ENCODE peak calls at places on chromosomes 3 and 15, in ten cellular contexts. X is HFF-Myc, O is fibroblast of the aortic adventitia, F is HL-60, Z is nephron progenitor cell, D is IMR-90, B is fibroblast of lung, K is transverse colon, R is PC-3, V is HFFc6. J is an unnamed sample.

GRCh38 chr3:197257711-197258110 is 40.7 kb downstream of the DLG1 start:
- DNase-seq in X (no peak), O (no peak), F (no peak), Z (no peak), D (no peak), B (no peak), K (no peak), R (no peak), V (no peak), J (no peak)

GRCh38 chr3:132161608-132162007 is 126.8 kb upstream of the CPNE4 start:
- DNase-seq in X (no peak), O (no peak), F (no peak), Z (no peak), D (no peak), B (no peak), K (no peak), R (no peak), V (no peak), J (no peak)

GRCh38 chr3:145817870-145818483 is 343.0 kb downstream of the PLOD2 start:
- DNase-seq in X (no peak), O (no peak), F (no peak), Z (no peak), D (no peak), B (no peak), K (no peak), R (no peak), V (no peak), J (no peak)

GRCh38 chr15:67105065-67105951 is 39.9 kb downstream of the SMAD3 start:
- DNase-seq in X (peak), O (peak), F (no peak), Z (no peak), D (peak), B (peak), K (peak), R (peak), V (peak), J (no peak)

GRCh38 chr15:50256188-50257041 is 9.1 kb downstream of the HDC start:
- DNase-seq in X (peak), O (peak), F (no peak), Z (no peak), D (peak), B (peak), K (no peak), R (peak), V (peak), J (peak)

GRCh38 chr3:197204729-197205128 is 93.7 kb downstream of the DLG1 start:
- DNase-seq in X (no peak), O (no peak), F (no peak), Z (no peak), D (no peak), B (no peak), K (no peak), R (no peak), V (no peak), J (no peak)

GRCh38 chr15:100726426-100727190 is 124.2 kb downstream of the ASB7 start:
- DNase-seq in X (no peak), O (peak), F (no peak), Z (no peak), D (peak), B (peak), K (no peak), R (no peak), V (no peak), J (peak)

GRCh38 chr3:5300638-5301037 is 113.1 kb downstream of the EDEM1 start:
- DNase-seq in X (no peak), O (no peak), F (no peak), Z (no peak), D (no peak), B (no peak), K (no peak), R (no peak), V (no peak), J (no peak)

GRCh38 chr15:75811616-75812015 is 31.6 kb upstream of the UBE2Q2 start:
- DNase-seq in X (no peak), O (peak), F (no peak), Z (no peak), D (no peak), B (peak), K (no peak), R (no peak), V (peak), J (no peak)

GRCh38 chr3:16357698-16358097 is 92.7 kb downstream of the OXNAD1 start:
- DNase-seq in X (no peak), O (peak), F (no peak), Z (no peak), D (no peak), B (peak), K (no peak), R (no peak), V (no peak), J (no peak)

GRCh38 chr15:98682992-98683701 is 34.8 kb downstream of the IGF1R start:
- DNase-seq in X (no peak), O (peak), F (no peak), Z (no peak), D (peak), B (no peak), K (no peak), R (no peak), V (no peak), J (no peak)

GRCh38 chr3:53198256-53198977 is 37.4 kb downstream of the PRKCD start:
- DNase-seq in X (no peak), O (no peak), F (no peak), Z (no peak), D (no peak), B (no peak), K (no peak), R (no peak), V (no peak), J (no peak)

GRCh38 chr3:124601189-124601588 is 129.1 kb upstream of the UMPS start:
- DNase-seq in X (no peak), O (no peak), F (no peak), Z (no peak), D (no peak), B (peak), K (no peak), R (peak), V (no peak), J (no peak)

GRCh38 chr3:177358085-177358967 is 161.0 kb upstream of the TBL1XR1 start:
- DNase-seq in X (no peak), O (peak), F (peak), Z (peak), D (peak), B (peak), K (peak), R (peak), V (no peak), J (no peak)

GRCh38 chr3:194468086-194468485 is 18.7 kb downstream of the ATP13A3 start:
- DNase-seq in X (no peak), O (peak), F (no peak), Z (no peak), D (peak), B (peak), K (no peak), R (no peak), V (no peak), J (no peak)

GRCh38 chr3:67083277-67083676 is 85.2 kb downstream of the KBTBD8 start:
- DNase-seq in X (peak), O (peak), F (peak), Z (no peak), D (peak), B (peak), K (no peak), R (peak), V (no peak), J (no peak)

GRCh38 chr3:185856652-185857051 is 31.8 kb upstream of the IGF2BP2 start:
- DNase-seq in X (no peak), O (no peak), F (no peak), Z (no peak), D (no peak), B (no peak), K (no peak), R (no peak), V (no peak), J (no peak)

GRCh38 chr3:157115069-157116006 is 44.6 kb downstream of the CCNL1 start:
- DNase-seq in X (no peak), O (peak), F (no peak), Z (no peak), D (peak), B (peak), K (no peak), R (peak), V (peak), J (no peak)

GRCh38 chr3:127438951-127439350 is 151.1 kb upstream of the PRR20G start:
- DNase-seq in X (no peak), O (no peak), F (no peak), Z (no peak), D (no peak), B (no peak), K (no peak), R (no peak), V (no peak), J (peak)

GRCh38 chr3:40528426-40528825 is 3.7 kb downstream of the ZNF621 start:
- DNase-seq in X (no peak), O (no peak), F (no peak), Z (no peak), D (no peak), B (no peak), K (no peak), R (no peak), V (no peak), J (no peak)

GRCh38 chr3:62248831-62249776 is 124.2 kb downstream of the FEZF2 start:
- DNase-seq in X (no peak), O (no peak), F (no peak), Z (no peak), D (peak), B (no peak), K (no peak), R (no peak), V (no peak), J (no peak)

GRCh38 chr3:38555149-38555840 is 59.2 kb downstream of the EXOG start:
- DNase-seq in X (no peak), O (no peak), F (no peak), Z (no peak), D (no peak), B (no peak), K (peak), R (no peak), V (no peak), J (peak)

GRCh38 chr3:188153498-188153948 is 434 bp upstream of the LPP start:
- DNase-seq in X (peak), O (peak), F (peak), Z (peak), D (peak), B (peak), K (peak), R (peak), V (peak), J (no peak)

GRCh38 chr3:13300546-13301294 is 119.4 kb downstream of the NUP210 start:
- DNase-seq in X (no peak), O (no peak), F (no peak), Z (no peak), D (no peak), B (no peak), K (no peak), R (no peak), V (no peak), J (no peak)

GRCh38 chr15:63950911-63951481 is 95.3 kb downstream of the DAPK2 start:
- DNase-seq in X (peak), O (peak), F (no peak), Z (no peak), D (peak), B (peak), K (no peak), R (peak), V (peak), J (peak)

GRCh38 chr3:51796859-51797258 is 17.8 kb upstream of the IQCF6 start:
- DNase-seq in X (no peak), O (no peak), F (no peak), Z (no peak), D (no peak), B (no peak), K (no peak), R (peak), V (no peak), J (no peak)

GRCh38 chr15:89118481-89118989 is 30.3 kb downstream of the ABHD2 start:
- DNase-seq in X (no peak), O (no peak), F (no peak), Z (no peak), D (no peak), B (no peak), K (no peak), R (no peak), V (no peak), J (no peak)

GRCh38 chr15:85414495-85414894 is 34.1 kb downstream of the AKAP13 start:
- DNase-seq in X (no peak), O (peak), F (no peak), Z (no peak), D (peak), B (no peak), K (no peak), R (peak), V (no peak), J (no peak)

GRCh38 chr3:196323723-196324122 is 5.7 kb upstream of the DYNLT2B start:
- DNase-seq in X (no peak), O (peak), F (no peak), Z (peak), D (peak), B (no peak), K (no peak), R (no peak), V (no peak), J (no peak)

GRCh38 chr3:74630602-74631001 is 16.1 kb upstream of the CNTN3 start:
- DNase-seq in X (no peak), O (peak), F (no peak), Z (no peak), D (peak), B (no peak), K (no peak), R (no peak), V (peak), J (no peak)
- TF ChIP-seq CTCF in X (no peak), O (peak), F (no peak), Z (no peak), D (peak), B (peak), K (peak), R (no peak), V (peak), J (peak)

DNA sequence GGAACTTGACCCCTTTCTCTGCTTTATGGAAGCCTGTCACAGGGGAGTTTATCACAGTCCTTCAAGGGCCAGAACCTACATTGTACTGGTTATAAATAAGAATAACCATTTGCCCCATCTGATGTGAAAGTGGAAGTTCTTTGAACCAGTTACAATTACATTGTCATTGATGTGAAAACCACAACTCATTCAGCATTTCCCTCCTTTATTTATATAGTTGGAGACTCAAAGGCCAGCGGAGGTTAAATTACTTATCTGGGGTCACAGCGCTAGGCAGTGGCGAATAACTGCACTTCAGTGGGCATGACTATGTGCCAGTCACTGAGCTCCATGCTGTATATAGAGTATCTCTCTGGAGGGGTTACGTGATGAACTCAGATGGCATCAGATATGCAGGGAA is 60.6 kb upstream of the TBC1D5 start:
- DNase-seq in X (no peak), O (no peak), F (no peak), Z (no peak), D (no peak), B (no peak), K (no peak), R (no peak), V (no peak), J (no peak)
- TF ChIP-seq CTCF in X (no peak), O (no peak), F (no peak), Z (no peak), D (no peak), B (no peak), K (no peak), R (no peak), V (no peak), J (no peak)

DNA sequence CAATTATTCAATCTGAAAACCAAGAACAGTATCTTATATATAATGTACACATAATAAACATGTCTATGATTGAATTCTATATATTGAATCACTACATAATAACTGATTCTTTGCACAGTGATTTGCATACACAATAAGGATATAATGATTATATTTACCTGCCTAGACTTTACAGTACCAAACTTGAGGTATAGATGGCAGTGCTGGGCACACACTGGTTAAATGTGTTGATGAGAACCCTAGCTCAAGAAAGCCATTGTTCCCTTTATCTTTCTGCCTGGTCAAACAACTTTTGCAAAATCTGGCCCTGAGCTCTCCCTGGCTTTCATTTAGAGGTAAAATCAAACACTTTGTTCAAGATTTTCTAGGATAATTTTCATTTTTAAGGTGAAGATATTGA is 697.7 kb downstream of the TUSC7 start:
- DNase-seq in X (no peak), O (peak), F (no peak), Z (no peak), D (peak), B (peak), K (no peak), R (peak), V (no peak), J (no peak)
- TF ChIP-seq CTCF in X (peak), O (peak), F (peak), Z (peak), D (peak), B (peak), K (no peak), R (peak), V (peak), J (peak)

DNA sequence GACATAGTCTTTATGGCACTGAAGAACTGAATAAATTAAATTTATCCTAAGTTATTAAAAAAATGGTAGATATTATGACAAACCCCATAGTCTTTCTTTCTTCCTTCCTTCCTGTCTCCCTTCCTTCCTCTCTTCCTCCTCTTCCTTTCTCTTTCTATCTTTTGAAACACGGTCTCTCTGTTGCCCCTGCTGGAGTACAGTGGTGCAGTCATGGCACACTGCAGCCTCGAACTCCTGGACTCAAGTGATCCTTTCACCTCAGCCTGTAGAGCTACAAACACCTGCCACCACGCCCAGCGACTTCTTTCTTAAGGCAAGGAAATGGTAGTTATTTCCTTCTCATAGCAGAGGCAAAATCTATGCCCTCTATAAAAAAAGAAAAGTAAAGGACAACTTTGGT is 354.6 kb downstream of the GAP43 start:
- DNase-seq in X (no peak), O (no peak), F (no peak), Z (no peak), D (no peak), B (no peak), K (no peak), R (no peak), V (no peak), J (no peak)
- TF ChIP-seq CTCF in X (no peak), O (peak), F (no peak), Z (no peak), D (no peak), B (no peak), K (no peak), R (no peak), V (no peak), J (no peak)

DNA sequence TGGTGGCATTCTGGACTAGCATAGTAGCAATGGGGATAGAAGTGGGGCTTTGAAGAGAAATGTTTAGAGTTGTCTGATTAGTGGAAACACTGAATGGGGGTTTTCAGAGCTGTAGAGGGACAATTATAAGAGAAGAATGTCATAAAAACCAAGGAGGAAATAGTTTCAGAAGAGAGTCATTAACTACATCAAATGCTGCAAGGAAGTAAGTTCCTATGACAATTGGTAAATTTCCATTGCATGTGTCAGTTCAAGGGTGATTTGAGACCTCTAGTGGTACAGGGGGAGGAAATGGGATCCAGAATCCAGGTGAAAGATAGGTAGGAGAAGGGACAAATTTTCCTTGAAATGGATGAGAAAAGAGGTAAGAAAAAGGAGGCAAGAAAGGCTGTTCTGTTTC is 68.3 kb upstream of the TBC1D5 start:
- DNase-seq in X (no peak), O (peak), F (no peak), Z (no peak), D (peak), B (peak), K (no peak), R (peak), V (peak), J (no peak)
- TF ChIP-seq CTCF in X (peak), O (no peak), F (no peak), Z (no peak), D (peak), B (no peak), K (peak), R (peak), V (peak), J (peak)

GRCh38 chr3:42443819-42444436 is 33.5 kb upstream of the LYZL4 start:
- DNase-seq in X (peak), O (peak), F (peak), Z (peak), D (peak), B (peak), K (peak), R (peak), V (peak), J (peak)

GRCh38 chr3:42443292-42443691 is 32.9 kb upstream of the LYZL4 start:
- DNase-seq in X (no peak), O (no peak), F (no peak), Z (no peak), D (no peak), B (no peak), K (no peak), R (no peak), V (no peak), J (no peak)

GRCh38 chr3:42440924-42441323 is 30.5 kb upstream of the LYZL4 start:
- DNase-seq in X (no peak), O (no peak), F (no peak), Z (no peak), D (no peak), B (no peak), K (no peak), R (no peak), V (no peak), J (no peak)

GRCh38 chr3:42439461-42440075 is 29.2 kb upstream of the LYZL4 start:
- DNase-seq in X (no peak), O (no peak), F (no peak), Z (no peak), D (no peak), B (no peak), K (no peak), R (no peak), V (no peak), J (no peak)

DNA sequence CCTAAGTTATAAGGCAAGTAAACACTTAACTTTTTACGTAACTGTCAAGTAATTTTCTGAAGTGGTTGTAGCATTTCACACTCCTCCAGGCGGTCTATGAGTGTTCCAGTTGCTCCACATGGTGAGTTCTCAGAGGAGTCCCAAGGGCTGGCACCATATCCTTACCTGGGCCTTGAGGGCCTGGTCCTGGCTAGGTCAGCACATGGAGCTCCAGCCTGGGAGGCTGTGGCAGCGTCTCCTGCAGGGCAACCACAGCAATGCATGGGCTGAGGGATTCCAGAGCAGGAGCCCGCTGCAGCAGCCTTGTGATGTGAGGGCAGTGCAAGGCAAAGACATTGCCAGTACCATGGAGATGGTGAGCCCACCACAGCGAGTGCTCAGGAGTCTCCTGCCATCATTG is 32.2 kb upstream of the LYZL4 start:
- DNase-seq in X (no peak), O (no peak), F (no peak), Z (no peak), D (no peak), B (no peak), K (no peak), R (peak), V (no peak), J (no peak)
- TF ChIP-seq CTCF in X (peak), O (no peak), F (no peak), Z (no peak), D (peak), B (no peak), K (no peak), R (peak), V (peak), J (no peak)